ENCODE peak calls at places on chromosomes 4 and X, in ten cellular contexts. U is uterus; L is mesenchymal stem cell; Q is CD8-positive, alpha-beta memory T cell; T is naive thymus-derived CD4-positive, alpha-beta T cell; H is cardiac muscle cell; C is tibial nerve; M is left lung; B is HepG2; Z is heart left ventricle. F is an unnamed sample.

GRCh38 chrX:155745792-155746191 is 133.0 kb upstream of the TMLHE start:
- DNase-seq in U (no peak), T (no peak), Q (no peak), M (no peak), B (peak; percentile 0), Z (peak; percentile 29), L (peak; percentile 11), H (peak; percentile 37), C (no peak), F (peak; percentile 72)

GRCh38 chr4:8200302-8200975 is 1.3 kb downstream of the SH3TC1 start:
- DNase-seq in Z (peak; percentile 86), M (peak; percentile 80), B (no peak), U (no peak), L (peak; percentile 28), H (no peak), C (peak; percentile 74), Q (no peak), T (peak; percentile 60), F (peak; percentile 7)

GRCh38 chr4:11497212-11497806 is 68.6 kb upstream of the HS3ST1 start:
- DNase-seq in L (no peak), M (no peak), Q (no peak), C (no peak), H (no peak), Z (no peak), U (no peak), B (no peak), T (no peak), F (no peak)

GRCh38 chr4:1207603-1208265 is 35.4 kb upstream of the SPON2 start:
- DNase-seq in Q (no peak), C (no peak), Z (peak; percentile 77), L (peak; percentile 61), T (no peak), U (peak; percentile 84), H (no peak), M (peak; percentile 50), B (no peak), F (no peak)

GRCh38 chr4:20773144-20773997 is 73.1 kb downstream of the PACRGL start:
- DNase-seq in U (peak; percentile 22), C (peak; percentile 63), M (peak; percentile 34), H (peak; percentile 69), Q (peak; percentile 10), T (peak; percentile 7), B (peak; percentile 40), Z (no peak), L (peak; percentile 65), F (peak; percentile 37)

GRCh38 chr4:164799410-164799809 is 45.5 kb downstream of the SMIM31 start:
- DNase-seq in C (no peak), M (no peak), Q (no peak), H (no peak), T (no peak), L (no peak), B (no peak), U (no peak), Z (no peak), F (no peak)

GRCh38 chrX:1051421-1051820 is 161.0 kb downstream of the CRLF2 start:
- DNase-seq in Q (no peak), Z (no peak), U (no peak), M (no peak), L (no peak), H (no peak), B (no peak), C (no peak), T (no peak), F (no peak)

GRCh38 chr4:8319061-8319460 is 49.5 kb downstream of the HTRA3 start:
- DNase-seq in Q (no peak), U (no peak), B (no peak), M (no peak), T (no peak), H (no peak), L (no peak), Z (no peak), C (no peak), F (no peak)

GRCh38 chrX:39258331-39258730 is 457.1 kb downstream of the MID1IP1 start:
- DNase-seq in M (no peak), C (no peak), U (no peak), Q (no peak), Z (no peak), B (no peak), T (no peak), L (no peak), H (peak; percentile 20), F (peak; percentile 53)

GRCh38 chr4:102423375-102423774 is 77.8 kb upstream of the NFKB1 start:
- DNase-seq in L (no peak), Z (no peak), Q (no peak), H (no peak), B (no peak), T (no peak), M (no peak), C (no peak), U (no peak), F (no peak)

GRCh38 chr4:41471126-41471665 is 66.8 kb upstream of the LIMCH1 start:
- DNase-seq in C (no peak), U (no peak), Q (no peak), L (no peak), H (no peak), M (no peak), B (no peak), Z (no peak), T (no peak), F (no peak)

GRCh38 chrX:66098162-66098561 is 58.3 kb upstream of the VSIG4 start:
- DNase-seq in L (no peak), H (no peak), B (no peak), Z (no peak), U (no peak), T (no peak), M (no peak), Q (no peak), C (no peak), F (no peak)
- H3K9me3 ChIP-seq in L (peaks cover 5% of the 10 kb centered on the region), H (no peaks in the 10 kb centered on the region), B (peaks cover 8% of the 10 kb centered on the region), Z (peaks cover 12% of the 10 kb centered on the region), U (no peaks in the 10 kb centered on the region), T (no peaks in the 10 kb centered on the region), M (no peaks in the 10 kb centered on the region), Q (no peaks in the 10 kb centered on the region), C (peaks cover 4% of the 10 kb centered on the region), F (no peaks in the 10 kb centered on the region)

DNA sequence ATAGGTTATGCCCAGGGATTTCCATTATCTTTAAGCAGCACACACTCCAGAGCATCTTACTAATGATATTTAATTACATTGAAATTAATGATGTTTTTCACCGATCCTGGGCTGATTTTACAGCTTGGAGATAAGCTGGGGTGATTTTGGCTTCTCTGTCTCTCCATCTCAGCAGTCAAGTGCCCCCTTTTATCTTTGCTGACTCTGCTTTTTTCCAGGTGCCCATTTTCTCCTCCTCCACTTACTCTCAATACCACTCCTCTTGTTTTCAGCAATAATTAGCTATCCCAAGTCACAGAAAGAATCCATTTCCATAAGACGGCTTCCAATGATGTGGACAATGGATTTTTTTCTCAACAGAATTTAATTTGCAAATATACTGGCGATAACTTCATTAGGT is 266.7 kb downstream of the GBA3 start:
- DNase-seq in M (no peak), L (no peak), Q (no peak), H (no peak), U (no peak), T (no peak), C (no peak), Z (no peak), B (no peak), F (no peak)
- H3K9me3 ChIP-seq in M (no peaks in the 10 kb centered on the region), L (no peaks in the 10 kb centered on the region), Q (no peaks in the 10 kb centered on the region), H (no peaks in the 10 kb centered on the region), U (no peaks in the 10 kb centered on the region), T (no peaks in the 10 kb centered on the region), C (no peaks in the 10 kb centered on the region), Z (no peaks in the 10 kb centered on the region), B (peaks cover 14% of the 10 kb centered on the region), F (no peaks in the 10 kb centered on the region)

GRCh38 chrX:154596290-154596929 is 11.5 kb downstream of the CTAG1A start:
- DNase-seq in Q (no peak), L (peak; percentile 31), M (peak; percentile 30), Z (no peak), C (no peak), T (no peak), B (no peak), U (no peak), H (peak; percentile 5), F (no peak)
- H3K9me3 ChIP-seq in Q (no peaks in the 10 kb centered on the region), L (peaks cover 2% of the 10 kb centered on the region), M (no peaks in the 10 kb centered on the region), Z (no peaks in the 10 kb centered on the region), C (no peaks in the 10 kb centered on the region), T (no peaks in the 10 kb centered on the region), B (no peaks in the 10 kb centered on the region), U (no peaks in the 10 kb centered on the region), H (no peaks in the 10 kb centered on the region), F (no peaks in the 10 kb centered on the region)

GRCh38 chr4:82484987-82485783 is 54.8 kb downstream of the ENOPH1 start:
- DNase-seq in U (no peak), H (no peak), L (no peak), T (no peak), Q (no peak), Z (peak; percentile 57), B (no peak), M (no peak), C (no peak), F (peak; percentile 91)

GRCh38 chr4:82479562-82479961 is 49.2 kb downstream of the ENOPH1 start:
- DNase-seq in T (no peak), H (no peak), M (no peak), C (no peak), L (no peak), U (no peak), Q (no peak), B (no peak), Z (no peak), F (no peak)

GRCh38 chr4:82482387-82482786 is 52.0 kb downstream of the ENOPH1 start:
- DNase-seq in C (no peak), B (no peak), M (no peak), L (no peak), U (no peak), H (no peak), Z (no peak), Q (no peak), T (no peak), F (peak; percentile 71)

GRCh38 chr4:82480786-82481317 is 50.5 kb downstream of the ENOPH1 start:
- DNase-seq in B (no peak), H (no peak), M (no peak), U (no peak), L (no peak), C (no peak), Q (no peak), Z (no peak), T (no peak), F (no peak)
- H3K9me3 ChIP-seq in B (no peaks in the 10 kb centered on the region), H (no peaks in the 10 kb centered on the region), M (no peaks in the 10 kb centered on the region), U (no peaks in the 10 kb centered on the region), L (no peaks in the 10 kb centered on the region), C (no peaks in the 10 kb centered on the region), Q (no peaks in the 10 kb centered on the region), Z (no peaks in the 10 kb centered on the region), T (no peaks in the 10 kb centered on the region), F (no peaks in the 10 kb centered on the region)

GRCh38 chrX:137548261-137548660 is 17.7 kb upstream of the ZIC3 start:
- DNase-seq in L (no peak), Z (no peak), Q (no peak), C (no peak), U (no peak), M (no peak), H (no peak), B (no peak), T (no peak), F (no peak)
- H3K9me3 ChIP-seq in L (peaks cover 3% of the 10 kb centered on the region), Z (no peaks in the 10 kb centered on the region), Q (no peaks in the 10 kb centered on the region), C (no peaks in the 10 kb centered on the region), U (no peaks in the 10 kb centered on the region), M (no peaks in the 10 kb centered on the region), H (no peaks in the 10 kb centered on the region), B (no peaks in the 10 kb centered on the region), T (no peaks in the 10 kb centered on the region), F (no peaks in the 10 kb centered on the region)

GRCh38 chr4:67658302-67658701 is 42.7 kb downstream of the UBA6 start:
- DNase-seq in L (no peak), C (no peak), M (no peak), H (no peak), Q (no peak), U (no peak), B (no peak), Z (no peak), T (no peak), F (no peak)
- H3K9me3 ChIP-seq in L (peaks cover 14% of the 10 kb centered on the region), C (no peaks in the 10 kb centered on the region), M (no peaks in the 10 kb centered on the region), H (no peaks in the 10 kb centered on the region), Q (no peaks in the 10 kb centered on the region), U (no peaks in the 10 kb centered on the region), B (peaks cover 12% of the 10 kb centered on the region), Z (no peaks in the 10 kb centered on the region), T (peaks cover 14% of the 10 kb centered on the region), F (no peaks in the 10 kb centered on the region)

GRCh38 chrX:95536661-95537060 is 1148.0 kb upstream of the DIAPH2 start:
- DNase-seq in Z (no peak), M (no peak), H (no peak), U (no peak), Q (no peak), B (no peak), T (no peak), L (no peak), C (no peak), F (no peak)
- H3K9me3 ChIP-seq in Z (no peaks in the 10 kb centered on the region), M (no peaks in the 10 kb centered on the region), H (no peaks in the 10 kb centered on the region), U (no peaks in the 10 kb centered on the region), Q (no peaks in the 10 kb centered on the region), B (no peaks in the 10 kb centered on the region), T (no peaks in the 10 kb centered on the region), L (no peaks in the 10 kb centered on the region), C (no peaks in the 10 kb centered on the region), F (no peaks in the 10 kb centered on the region)

F was measured in small intestine.